ENCODE peak calls at places on chromosome 12, in four cellular contexts. Y, A, W and O are unnamed samples.
A peak's percentile ranks its signal among the peaks of the same experiment; 100 is the strongest.

GRCh38 chr12:88227263-88227662 is 85.2 kb downstream of the TMTC3 start:
- DNase-seq in Y (no peak), A (no peak), W (no peak), O (no peak)

GRCh38 chr12:130521375-130522124 is 183.9 kb downstream of the PIWIL1 start:
- DNase-seq in Y (no peak), A (no peak), W (no peak), O (no peak)

GRCh38 chr12:65832217-65832616 is 7.9 kb downstream of the HMGA2 start:
- DNase-seq in Y (no peak), A (peak; percentile 23), W (no peak), O (no peak)

GRCh38 chr12:45726594-45727300 is 2.8 kb upstream of the ARID2 start:
- DNase-seq in Y (no peak), A (peak; percentile 53), W (peak; percentile 28), O (peak; percentile 65)

GRCh38 chr12:85740190-85740589 is 96.0 kb downstream of the RASSF9 start:
- DNase-seq in Y (no peak), A (no peak), W (no peak), O (no peak)

GRCh38 chr12:109920266-109920780 is 20.2 kb downstream of the TCHP start:
- DNase-seq in Y (no peak), A (peak; percentile 16), W (no peak), O (no peak)

GRCh38 chr12:112796067-112796466 is 4.5 kb downstream of the RPH3A start:
- DNase-seq in Y (no peak), A (no peak), W (no peak), O (no peak)

GRCh38 chr12:9646794-9647622 is 22.5 kb upstream of the CLEC2D start:
- DNase-seq in Y (no peak), A (peak; percentile 60), W (no peak), O (peak; percentile 8)

GRCh38 chr12:2944401-2945047 is 14.7 kb upstream of the TEAD4 start:
- DNase-seq in Y (peak; percentile 49), A (peak; percentile 40), W (peak; percentile 27), O (peak; percentile 64)

GRCh38 chr12:52011602-52012214 is 5.0 kb downstream of the TAMALIN start:
- DNase-seq in Y (no peak), A (no peak), W (no peak), O (no peak)

GRCh38 chr12:52318241-52318990 is 2.8 kb downstream of the KRT83 start:
- DNase-seq in Y (no peak), A (no peak), W (no peak), O (no peak)